ENCODE peak calls at places on chromosomes 4 and X, in five cellular contexts. M is cardiac muscle cell; O is skeletal muscle cell; V is naive thymus-derived CD4-positive, alpha-beta T cell; D is head of caudate nucleus. S is an unnamed sample.

GRCh38 chr4:17667653-17668201 is 53.3 kb downstream of the MED28 start:
- DNase-seq in M (no peak), O (no peak), V (no peak), D (no peak), S (no peak)

GRCh38 chrX:119693032-119693995 is at the start of gene SEPTIN6:
- DNase-seq in M (peak), O (peak), V (peak), D (peak), S (peak)

GRCh38 chr4:57199267-57199666 is 89.1 kb upstream of the IGFBP7 start:
- DNase-seq in M (no peak), O (no peak), V (no peak), D (no peak), S (no peak)

GRCh38 chr4:102823464-102823863 is 3.9 kb downstream of the UBE2D3 start:
- DNase-seq in M (no peak), O (no peak), V (no peak), D (no peak), S (no peak)

GRCh38 chr4:58042176-58042575 is 932.0 kb upstream of the IGFBP7 start:
- DNase-seq in M (no peak), O (no peak), V (no peak), D (no peak), S (no peak)

GRCh38 chrX:21374994-21375794 is 976 bp downstream of the CNKSR2 start:
- DNase-seq in M (peak), O (no peak), V (peak), D (no peak), S (no peak)

GRCh38 chrX:142854970-142855369 is 170.8 kb upstream of the SPANXN4 start:
- DNase-seq in M (no peak), O (no peak), V (no peak), D (no peak), S (no peak)

GRCh38 chr4:175273995-175274753 is 356.0 kb downstream of the ADAM29 start:
- DNase-seq in M (no peak), O (peak), V (no peak), D (no peak), S (peak)

GRCh38 chrX:103330601-103331397 is 760 bp downstream of the TCEAL7 start:
- DNase-seq in M (peak), O (no peak), V (no peak), D (peak), S (no peak)

GRCh38 chrX:120144178-120144844 is 14.1 kb upstream of the RHOXF2 start:
- DNase-seq in M (no peak), O (no peak), V (no peak), D (no peak), S (no peak)

GRCh38 chrX:42107495-42108139 is 184.3 kb upstream of the CASK start:
- DNase-seq in M (no peak), O (no peak), V (no peak), D (no peak), S (no peak)

GRCh38 chr4:5638976-5639375 is 69.4 kb downstream of the EVC2 start:
- DNase-seq in M (no peak), O (peak), V (no peak), D (no peak), S (peak)

GRCh38 chr4:107740950-107741701 is 21.1 kb upstream of the PAPSS1 start:
- DNase-seq in M (no peak), O (peak), V (no peak), D (peak), S (peak)

GRCh38 chr4:128358903-128359260 is 71.3 kb upstream of the PGRMC2 start:
- DNase-seq in M (no peak), O (no peak), V (no peak), D (no peak), S (no peak)

GRCh38 chr4:92182006-92182735 is 121.6 kb upstream of the GRID2 start:
- DNase-seq in M (no peak), O (no peak), V (no peak), D (no peak), S (no peak)

GRCh38 chrX:8374041-8374825 is 90.4 kb upstream of the VCX3B start:
- DNase-seq in M (no peak), O (no peak), V (no peak), D (no peak), S (no peak)

GRCh38 chrX:24229400-24229879 is 79.9 kb downstream of the ZFX start:
- DNase-seq in M (no peak), O (no peak), V (no peak), D (no peak), S (no peak)

GRCh38 chrX:110215411-110215810 is 102.5 kb downstream of the AMMECR1 start:
- DNase-seq in M (no peak), O (no peak), V (no peak), D (no peak), S (no peak)

GRCh38 chr4:8370835-8371234 is 69.7 kb downstream of the ACOX3 start:
- DNase-seq in M (no peak), O (no peak), V (no peak), D (no peak), S (no peak)

GRCh38 chr4:177107288-177107901 is 202.3 kb upstream of the NEIL3 start:
- DNase-seq in M (no peak), O (peak), V (no peak), D (no peak), S (peak)

S was measured in stromal cell of bone marrow.